ENCODE peak calls at places on chromosomes 1 and 21, in four cellular contexts. M, I, B and R are unnamed samples.

GRCh38 chr1:180930687-180931086 is 18.0 kb downstream of the KIAA1614 start:
- DNase-seq in M (no peak), I (no peak), B (no peak), R (no peak)

GRCh38 chr1:94095744-94096469 is 25.0 kb downstream of the ABCA4 start:
- DNase-seq in M (no peak), I (no peak), B (no peak), R (no peak)

GRCh38 chr1:104295516-104295915 is 545.8 kb downstream of the AMY1C start:
- DNase-seq in M (no peak), I (no peak), B (no peak), R (no peak)

GRCh38 chr1:81670286-81670685 is 130.4 kb upstream of the ADGRL2 start:
- DNase-seq in M (no peak), I (no peak), B (no peak), R (no peak)

GRCh38 chr1:33710989-33711388 is 152.9 kb upstream of the HMGB4 start:
- DNase-seq in M (no peak), I (no peak), B (no peak), R (no peak)

GRCh38 chr1:91080650-91081049 is 58.8 kb upstream of the ZNF644 start:
- DNase-seq in M (no peak), I (no peak), B (no peak), R (no peak)

GRCh38 chr1:147882535-147882934 is 20.1 kb upstream of the GJA8 start:
- DNase-seq in M (no peak), I (no peak), B (no peak), R (no peak)

GRCh38 chr1:26531651-26532131 is 2.1 kb downstream of the RPS6KA1 start:
- DNase-seq in M (no peak), I (peak; percentile 48), B (peak; percentile 73), R (no peak)

GRCh38 chr1:110440877-110441276 is 10.1 kb upstream of the PROK1 start:
- DNase-seq in M (no peak), I (no peak), B (no peak), R (peak; percentile 31)

GRCh38 chr21:20994790-20995189 is 3.4 kb upstream of the NCAM2 start:
- DNase-seq in M (no peak), I (no peak), B (no peak), R (no peak)